ENCODE peak calls at places on chromosomes 6 and 20, in seven cellular contexts. J is small intestine; E is RWPE1; N is substantia nigra; U is pancreas; H is brain microvascular endothelial cell; R is CD8-positive, alpha-beta T cell. Y is an unnamed sample.

GRCh38 chr6:2853766-2854393 is 12.2 kb upstream of the SERPINB1 start:
- DNase-seq in N (no peak), J (peak), E (peak), H (peak), R (peak), U (no peak), Y (peak)

GRCh38 chr6:17432356-17432755 is 39.0 kb downstream of the CAP2 start:
- DNase-seq in H (no peak), U (no peak), N (no peak), R (no peak), E (no peak), J (no peak), Y (no peak)

GRCh38 chr20:18428490-18429173 is 38.2 kb downstream of the DZANK1 start:
- DNase-seq in N (no peak), H (peak), E (no peak), J (peak), R (no peak), U (no peak), Y (no peak)

GRCh38 chr6:108837236-108837971 is 10.8 kb upstream of the ARMC2 start:
- DNase-seq in H (no peak), E (no peak), J (peak), N (no peak), R (no peak), U (no peak), Y (peak)

GRCh38 chr6:106790146-106790770 is 160.9 kb downstream of the QRSL1 start:
- DNase-seq in E (no peak), H (no peak), R (no peak), N (no peak), U (no peak), J (no peak), Y (no peak)

GRCh38 chr6:17281100-17281496 is at the start of gene RBM24:
- DNase-seq in H (peak), R (no peak), E (peak), N (no peak), J (peak), U (peak), Y (peak)

GRCh38 chr6:147285087-147285855 is 81.1 kb downstream of the STXBP5 start:
- DNase-seq in J (peak), U (no peak), N (no peak), H (no peak), E (peak), R (no peak), Y (peak)

GRCh38 chr6:135280375-135281136 is 99.4 kb downstream of the MYB start:
- DNase-seq in R (no peak), U (no peak), H (no peak), J (no peak), N (no peak), E (peak), Y (no peak)

GRCh38 chr6:38697846-38698245 is 5.1 kb downstream of the GLO1 start:
- DNase-seq in J (no peak), N (no peak), R (no peak), U (no peak), E (no peak), H (no peak), Y (no peak)

GRCh38 chr6:15914553-15914952 is 214.3 kb upstream of the MYLIP start:
- DNase-seq in U (no peak), J (no peak), H (no peak), E (no peak), N (no peak), R (no peak), Y (peak)

GRCh38 chr6:63673692-63674091 is 38.1 kb downstream of the PHF3 start:
- DNase-seq in N (no peak), H (no peak), J (no peak), U (no peak), E (no peak), R (no peak), Y (no peak)

GRCh38 chr6:3808759-3809514 is 40.2 kb upstream of the FAM50B start:
- DNase-seq in H (peak), N (no peak), U (no peak), R (no peak), E (peak), J (peak), Y (peak)

GRCh38 chr20:38800882-38801281 is 4.6 kb upstream of the PPP1R16B start:
- DNase-seq in U (no peak), H (no peak), N (no peak), J (no peak), R (no peak), E (no peak), Y (no peak)

GRCh38 chr20:13336308-13337089 is 115.4 kb downstream of the ISM1 start:
- DNase-seq in E (peak), J (no peak), N (no peak), H (no peak), U (no peak), R (no peak), Y (peak)

GRCh38 chr6:150632785-150633465 is 33.2 kb downstream of the PLEKHG1 start:
- DNase-seq in E (no peak), N (no peak), R (no peak), U (no peak), J (no peak), H (no peak), Y (no peak)

GRCh38 chr20:31675828-31676533 is 38.3 kb downstream of the COX4I2 start:
- DNase-seq in J (peak), U (no peak), N (no peak), H (peak), R (peak), E (peak), Y (no peak)

GRCh38 chr20:59662161-59662560 is 57.8 kb downstream of the PHACTR3 start:
- DNase-seq in J (no peak), U (no peak), H (no peak), E (no peak), R (no peak), N (no peak), Y (no peak)

GRCh38 chr6:3571836-3572235 is 115.0 kb upstream of the SLC22A23 start:
- DNase-seq in N (no peak), H (no peak), R (no peak), U (no peak), J (no peak), E (no peak), Y (peak)

GRCh38 chr6:74018825-74019224 is 322.8 kb downstream of the CD109 start:
- DNase-seq in N (no peak), E (no peak), J (no peak), U (no peak), H (peak), R (no peak), Y (no peak)

GRCh38 chr20:40265872-40266533 is 423.0 kb downstream of the MAFB start:
- DNase-seq in U (no peak), E (peak), N (no peak), R (no peak), J (peak), H (peak), Y (no peak)

GRCh38 chr6:116244284-116244683 is 9.6 kb downstream of the TSPYL4 start:
- DNase-seq in H (no peak), E (no peak), N (no peak), U (no peak), R (no peak), J (peak), Y (no peak)

GRCh38 chr6:56953597-56954388 is 1.1 kb upstream of the BEND6 start:
- DNase-seq in E (peak), N (no peak), R (no peak), J (no peak), U (no peak), H (no peak), Y (no peak)

GRCh38 chr20:53828673-53829085 is 235.0 kb upstream of the ZNF217 start:
- DNase-seq in H (peak), N (no peak), U (no peak), E (peak), J (no peak), R (no peak), Y (peak)

GRCh38 chr6:70281923-70282902 is 20.7 kb downstream of the COL9A1 start:
- DNase-seq in E (no peak), U (no peak), R (no peak), J (no peak), N (no peak), H (no peak), Y (no peak)

GRCh38 chr20:16363832-16364687 is 209.2 kb downstream of the KIF16B start:
- DNase-seq in R (no peak), J (no peak), E (no peak), U (no peak), N (no peak), H (no peak), Y (no peak)

GRCh38 chr6:106528521-106528920 is 100.8 kb downstream of the RTN4IP1 start:
- DNase-seq in R (no peak), E (no peak), H (no peak), J (no peak), N (no peak), U (no peak), Y (no peak)

GRCh38 chr20:6680441-6680840 is 87.0 kb upstream of the BMP2 start:
- DNase-seq in U (no peak), H (no peak), R (no peak), J (no peak), N (no peak), E (no peak), Y (no peak)

DNA sequence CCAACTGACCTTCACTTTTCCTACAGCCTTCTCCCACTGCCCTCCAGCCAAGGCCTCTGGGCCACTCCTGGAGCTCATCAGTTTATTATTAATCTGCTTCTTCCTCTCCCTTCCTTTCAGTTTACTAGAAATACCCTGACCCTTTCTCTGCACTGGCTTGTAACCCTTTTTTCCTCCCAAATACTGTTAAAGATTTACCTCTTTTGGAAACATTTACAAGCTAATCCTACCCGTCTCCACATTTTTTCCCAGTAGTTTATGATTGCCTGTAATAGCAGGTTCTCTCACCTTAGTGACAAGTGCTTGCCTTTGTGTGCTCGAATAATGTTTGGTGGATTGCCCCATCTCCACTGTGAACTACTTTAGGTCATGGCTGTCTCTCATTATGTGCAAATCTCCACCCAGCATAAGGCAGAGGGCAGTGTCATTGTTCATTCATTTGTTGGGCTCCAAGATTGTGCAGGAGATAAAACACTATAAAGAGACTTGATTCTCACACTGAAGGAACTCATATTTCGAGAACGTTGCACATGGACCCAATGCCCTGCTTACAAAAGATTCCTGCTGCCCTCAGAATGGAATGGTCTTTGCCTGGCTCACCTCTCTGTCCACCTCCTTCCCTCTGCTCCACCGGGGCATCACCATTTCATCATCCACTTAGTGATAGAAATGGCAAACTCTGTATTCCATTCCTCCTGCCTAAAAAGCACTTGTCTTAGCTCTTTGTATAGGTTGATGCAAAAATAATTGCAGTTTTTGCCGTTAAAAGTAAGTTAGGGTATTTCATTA is 491.1 kb downstream of the UTRN start:
- DNase-seq in H (no peak), E (no peak), J (no peak), U (no peak), N (no peak), R (no peak), Y (no peak)
- H3K27ac ChIP-seq in H (no peak), E (no peak), J (no peak), U (no peak), N (no peak), R (no peak), Y (no peak)

DNA sequence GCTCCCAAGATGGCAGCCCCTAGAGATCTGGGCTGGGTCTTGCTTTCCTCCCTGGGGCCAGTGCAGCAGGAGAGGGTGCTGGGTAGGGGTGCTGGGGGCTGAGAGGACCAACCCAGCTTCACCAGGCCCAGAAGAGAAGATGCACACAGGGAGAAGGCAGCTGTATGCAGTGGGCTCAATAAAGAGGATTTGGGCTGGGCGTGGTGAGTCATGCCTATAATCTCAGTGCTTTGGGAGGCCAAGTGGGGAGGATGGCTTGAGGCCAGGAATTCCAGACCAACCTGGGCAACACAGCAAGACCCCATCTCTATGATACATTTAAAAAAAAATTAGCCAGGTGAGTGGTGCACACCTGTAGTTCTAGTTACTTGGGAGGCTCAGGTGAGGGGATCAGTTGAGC is 25.7 kb upstream of the EMILIN3 start:
- DNase-seq in H (no peak), E (no peak), R (no peak), U (no peak), N (no peak), J (no peak), Y (peak)
- H3K27ac ChIP-seq in H (no peak), E (peak), R (no peak), U (no peak), N (no peak), J (no peak), Y (peak)

GRCh38 chr20:10710995-10711775 is 37.4 kb upstream of the JAG1 start:
- DNase-seq in R (no peak), N (no peak), H (no peak), E (no peak), U (no peak), J (peak), Y (no peak)
- H3K27ac ChIP-seq in R (no peak), N (no peak), H (no peak), E (no peak), U (peak), J (peak), Y (no peak)

DNA sequence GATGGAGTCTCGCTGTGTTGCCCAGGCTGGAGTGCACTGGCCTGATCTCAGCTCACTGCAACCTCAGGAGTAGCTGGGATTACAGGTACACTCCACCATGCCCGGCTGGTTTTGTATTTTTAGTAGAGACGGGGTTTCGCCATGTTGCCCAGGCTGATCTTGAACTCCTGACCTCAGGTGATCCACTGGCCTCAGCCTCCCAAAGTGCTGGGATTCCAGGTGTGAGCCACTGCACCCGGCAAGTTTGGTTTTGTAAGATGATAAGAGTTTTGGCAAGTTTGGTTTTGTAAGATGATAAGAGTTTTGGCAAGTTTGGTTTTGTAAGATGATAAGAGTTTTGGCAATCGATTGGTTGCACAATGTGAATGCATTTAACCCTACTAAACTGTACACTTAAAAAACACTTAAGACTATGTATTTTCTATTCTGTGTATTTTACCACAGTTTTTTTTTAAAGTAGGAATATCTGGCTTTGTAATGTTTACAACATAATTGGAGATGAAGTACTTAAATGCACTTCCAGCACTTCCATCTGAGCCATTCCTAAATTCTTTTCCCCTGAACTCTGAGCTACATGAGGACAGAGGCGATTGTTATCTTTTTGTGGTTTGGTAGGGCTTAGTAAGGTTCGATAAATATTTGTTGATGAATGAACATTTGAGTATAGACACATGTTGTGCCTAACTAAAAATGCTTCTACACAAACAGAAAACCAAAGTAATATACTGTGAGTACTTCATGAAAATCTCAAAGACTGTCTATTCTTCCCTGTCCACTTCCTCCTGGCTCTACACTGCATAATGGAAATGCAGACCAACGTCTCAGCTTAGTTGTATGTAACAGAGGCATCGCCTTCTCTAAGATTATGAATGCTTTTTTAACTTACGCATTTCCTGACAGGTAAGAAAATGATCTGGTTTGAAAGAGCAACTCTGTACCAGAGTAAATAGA is 18.8 kb downstream of the SAMHD1 start:
- DNase-seq in N (no peak), H (no peak), J (no peak), U (no peak), E (no peak), R (no peak), Y (no peak)
- H3K27ac ChIP-seq in N (no peak), H (no peak), J (no peak), U (no peak), E (no peak), R (peak), Y (no peak)

GRCh38 chr6:170131351-170131750 is 159.5 kb downstream of the DLL1 start:
- DNase-seq in H (no peak), R (no peak), N (no peak), J (no peak), E (no peak), U (peak), Y (no peak)

GRCh38 chr6:170130771-170131241 is 160.1 kb downstream of the DLL1 start:
- DNase-seq in E (no peak), R (no peak), N (no peak), U (peak), H (no peak), J (no peak), Y (no peak)

GRCh38 chr6:170128811-170129681 is 161.8 kb downstream of the DLL1 start:
- DNase-seq in U (peak), J (no peak), H (no peak), E (no peak), R (no peak), N (no peak), Y (no peak)

GRCh38 chr6:170129691-170130171 is 161.1 kb downstream of the DLL1 start:
- DNase-seq in E (peak), H (no peak), J (peak), U (peak), N (no peak), R (no peak), Y (peak)

DNA sequence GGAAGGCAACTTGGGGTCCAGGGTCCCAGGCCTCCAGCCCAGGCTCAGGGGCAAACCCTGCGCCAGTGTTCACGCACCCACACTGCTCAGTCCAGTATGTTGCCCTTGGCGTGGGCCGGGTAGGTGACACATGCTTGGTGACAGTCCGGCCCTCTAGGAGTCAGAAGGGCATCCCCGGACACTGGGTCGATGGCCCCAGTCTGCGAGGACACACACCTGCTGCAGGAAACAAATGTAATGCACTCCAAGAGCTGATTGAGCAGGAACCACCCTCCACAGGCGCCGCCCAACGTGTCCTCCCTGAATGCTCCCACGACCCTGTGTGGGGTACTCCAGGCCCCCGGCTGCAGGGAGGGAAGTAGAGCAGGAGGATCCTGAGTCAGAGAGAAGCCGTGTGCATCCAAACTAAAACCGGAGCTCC is 160.7 kb downstream of the DLL1 start:
- DNase-seq in E (no peak), U (no peak), N (no peak), J (no peak), H (no peak), R (no peak), Y (no peak)
- H3K27ac ChIP-seq in E (peak), U (no peak), N (no peak), J (no peak), H (no peak), R (no peak), Y (no peak)

GRCh38 chr6:111258615-111259088 is 171.3 kb downstream of the SLC16A10 start:
- DNase-seq in R (no peak), J (no peak), H (no peak), U (no peak), E (no peak), N (no peak), Y (no peak)
- H3K27ac ChIP-seq in R (peak), J (no peak), H (peak), U (no peak), E (peak), N (peak), Y (no peak)

DNA sequence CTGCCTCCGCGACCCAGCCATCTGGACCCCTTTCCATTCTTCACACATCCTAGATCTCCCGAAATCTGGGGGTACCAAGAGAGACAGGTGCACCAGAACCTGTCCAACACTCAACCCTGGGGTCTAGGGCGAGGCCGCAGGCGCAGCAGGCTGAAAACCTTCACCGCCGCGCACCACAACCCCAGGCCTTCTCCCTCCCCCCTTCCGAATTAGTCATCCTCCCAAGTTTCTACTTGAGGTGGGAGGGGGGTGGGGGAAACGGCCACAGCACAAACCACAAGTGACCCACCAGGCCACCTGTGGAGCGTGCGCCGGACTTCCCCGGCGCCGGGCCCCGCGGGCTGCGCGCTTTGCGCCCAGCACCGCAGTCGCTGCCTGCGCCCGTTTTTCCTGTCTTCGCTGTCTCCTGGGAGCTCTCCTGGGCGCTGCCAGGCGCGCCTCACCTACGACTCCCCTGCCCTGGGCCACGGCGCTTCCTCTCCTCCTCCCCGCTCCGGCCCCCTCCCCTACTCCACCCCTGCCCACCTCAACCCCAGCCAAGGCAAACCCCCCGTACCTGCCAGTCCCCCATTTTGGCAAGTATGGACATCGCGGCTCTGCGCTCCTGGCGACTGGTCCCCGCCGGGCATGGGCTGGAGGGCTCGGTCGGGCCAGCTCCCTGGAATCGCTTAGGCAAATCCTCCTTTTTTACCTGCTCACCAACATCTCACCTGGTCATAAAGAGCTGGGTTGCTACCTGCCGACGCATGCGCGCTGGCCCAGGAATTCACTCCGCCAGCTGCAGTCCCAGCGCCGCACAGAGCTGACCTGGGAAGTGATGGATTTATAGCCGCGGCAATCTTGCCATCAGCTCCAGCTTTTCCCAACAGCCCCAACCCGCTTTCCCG is 4.2 kb upstream of the TFAP2A start:
- DNase-seq in R (no peak), E (peak), J (no peak), H (no peak), N (no peak), U (no peak), Y (peak)
- H3K27ac ChIP-seq in R (no peak), E (peak), J (no peak), H (no peak), N (no peak), U (no peak), Y (peak)

GRCh38 chr6:133549252-133549925 is 308.2 kb downstream of the EYA4 start:
- DNase-seq in N (no peak), R (no peak), H (no peak), U (no peak), J (no peak), E (no peak), Y (no peak)
- H3K27ac ChIP-seq in N (no peak), R (no peak), H (no peak), U (no peak), J (no peak), E (no peak), Y (no peak)

GRCh38 chr20:56827763-56828162 is 198.7 kb downstream of the TFAP2C start:
- DNase-seq in U (no peak), R (no peak), N (no peak), H (no peak), E (no peak), J (no peak), Y (no peak)
- H3K27ac ChIP-seq in U (no peak), R (no peak), N (no peak), H (no peak), E (peak), J (no peak), Y (peak)

Y was measured in trophoblast cell.